ENCODE peak calls at places on chromosomes 11 and 22, in nine cellular contexts. G is MCF 10A; R is osteoblast; F is CD4-positive, alpha-beta T cell; K is cardiac fibroblast; I is HFF-Myc; S is endothelial cell; C is PC-3; O is RWPE1. M is an unnamed sample.

GRCh38 chr11:11987503-11988022 is 20.9 kb downstream of the DKK3 start:
- DNase-seq in O (no peak), I (peak), K (peak), S (no peak), C (peak), R (no peak), G (peak), F (no peak), M (peak)

GRCh38 chr11:64687204-64687603 is 35.8 kb downstream of the NRXN2 start:
- DNase-seq in O (no peak), R (peak), S (no peak), I (no peak), G (no peak), F (no peak), C (no peak), K (no peak), M (no peak)

GRCh38 chr11:104916442-104916841 is 18.2 kb upstream of the CASP12 start:
- DNase-seq in O (no peak), R (no peak), I (no peak), C (no peak), G (no peak), S (no peak), F (no peak), K (no peak), M (no peak)

GRCh38 chr11:17765381-17766359 is 31.1 kb downstream of the KCNC1 start:
- DNase-seq in O (no peak), R (peak), G (no peak), F (no peak), S (peak), C (no peak), I (no peak), K (no peak), M (peak)

GRCh38 chr11:116231540-116231939 is 541.2 kb downstream of the BUD13 start:
- DNase-seq in G (no peak), K (no peak), I (no peak), O (no peak), F (no peak), C (no peak), S (no peak), R (no peak), M (no peak)

GRCh38 chr22:50476819-50477344 is 2.0 kb upstream of the SBF1 start:
- DNase-seq in K (no peak), F (no peak), G (no peak), O (no peak), C (no peak), I (no peak), S (no peak), R (no peak), M (no peak)

GRCh38 chr11:73374130-73374529 is 2.1 kb upstream of the RELT start:
- DNase-seq in K (no peak), C (no peak), R (no peak), I (no peak), S (no peak), F (no peak), O (no peak), G (no peak), M (no peak)

GRCh38 chr11:43580735-43581369 is 99.7 kb upstream of the HSD17B12 start:
- DNase-seq in R (peak), F (no peak), G (no peak), I (no peak), O (no peak), C (no peak), S (no peak), K (no peak), M (no peak)

GRCh38 chr11:43517518-43517917 is 158.8 kb downstream of the TTC17 start:
- DNase-seq in C (no peak), F (no peak), S (no peak), K (peak), R (peak), G (no peak), I (no peak), O (no peak), M (peak)

GRCh38 chr22:23856721-23857605 is 712 bp upstream of the SLC2A11 start:
- DNase-seq in K (peak), S (peak), I (no peak), G (no peak), O (no peak), C (no peak), F (no peak), R (peak), M (peak)

GRCh38 chr22:40512426-40513136 is 123.9 kb downstream of the MRTFA start:
- DNase-seq in C (peak), I (peak), R (peak), K (peak), F (no peak), O (peak), S (no peak), G (peak), M (peak)

GRCh38 chr11:34235591-34236071 is 122.2 kb downstream of the ABTB2 start:
- DNase-seq in S (no peak), F (no peak), C (no peak), G (no peak), K (no peak), I (no peak), R (no peak), O (no peak), M (no peak)

GRCh38 chr11:118105657-118106305 is 19.0 kb upstream of the SMIM35 start:
- DNase-seq in S (no peak), R (no peak), G (no peak), K (no peak), O (no peak), C (no peak), F (no peak), I (no peak), M (no peak)

GRCh38 chr11:67352546-67353316 is 615 bp downstream of the POLD4 start:
- DNase-seq in R (peak), F (no peak), C (peak), S (no peak), O (no peak), G (no peak), K (peak), I (no peak), M (no peak)

GRCh38 chr22:43901976-43902643 is 10.3 kb upstream of the PNPLA5 start:
- DNase-seq in F (no peak), S (no peak), O (peak), C (no peak), I (peak), R (peak), K (peak), G (no peak), M (peak)

GRCh38 chr11:11876458-11876857 is 34.7 kb downstream of the USP47 start:
- DNase-seq in F (no peak), C (peak), K (peak), I (no peak), G (peak), S (peak), R (no peak), O (peak), M (no peak)

GRCh38 chr11:128759597-128759996 is 65.7 kb downstream of the FLI1 start:
- DNase-seq in O (no peak), I (no peak), F (no peak), C (no peak), G (no peak), S (no peak), R (peak), K (peak), M (peak)

GRCh38 chr11:10674991-10675440 is 18.5 kb downstream of the IRAG1 start:
- DNase-seq in C (no peak), S (no peak), O (no peak), F (no peak), R (no peak), I (no peak), G (no peak), K (peak), M (no peak)

GRCh38 chr11:84430661-84431060 is 1144.5 kb upstream of the CCDC90B start:
- DNase-seq in R (no peak), S (no peak), I (no peak), F (no peak), O (no peak), K (no peak), C (peak), G (no peak), M (no peak)

DNA sequence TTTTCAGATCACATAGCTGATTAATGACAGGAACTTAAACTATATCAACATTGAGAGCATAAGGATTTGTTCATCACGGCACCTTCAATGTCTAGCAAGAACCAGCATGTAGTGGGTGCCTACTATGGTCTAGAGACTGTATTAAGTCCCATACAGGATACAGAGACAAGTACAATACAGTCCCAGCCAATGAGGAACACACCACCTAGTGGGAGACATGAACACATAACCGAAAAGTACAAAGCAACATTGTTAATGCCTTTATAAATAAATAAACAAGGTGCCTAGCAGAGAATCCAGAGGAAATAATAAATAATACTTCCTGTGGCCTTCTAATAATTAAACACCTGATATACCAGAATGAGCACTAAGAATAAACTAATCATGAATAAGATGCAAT is 87.7 kb upstream of the OPCML start:
- DNase-seq in O (no peak), F (no peak), R (no peak), K (no peak), G (no peak), I (no peak), S (no peak), C (no peak), M (no peak)
- TF ChIP-seq CTCF in O (no peak), F (no peak), R (no peak), K (no peak), G (peak), I (no peak), S (peak), C (no peak), M (no peak)

DNA sequence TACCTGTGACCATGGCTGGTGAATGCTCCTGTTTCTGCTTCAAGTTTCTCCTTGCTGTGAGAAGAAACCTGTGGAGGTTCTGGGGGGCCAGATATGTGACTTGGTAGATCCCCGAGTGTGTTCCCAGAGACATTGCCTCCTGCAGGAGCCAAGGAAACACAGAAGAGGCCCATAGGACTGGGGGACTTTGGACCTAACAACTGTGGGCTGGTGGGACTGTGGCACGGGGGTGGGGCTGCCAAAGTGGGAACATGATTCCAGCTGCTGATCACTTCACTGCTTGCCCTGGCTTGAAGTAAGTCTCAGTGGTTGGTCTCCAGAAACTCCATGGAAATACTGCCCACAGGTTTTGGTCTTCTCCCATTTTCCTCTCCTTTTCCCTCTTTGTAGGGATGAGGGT is 4.1 kb upstream of the NR1H3 start:
- DNase-seq in G (no peak), S (no peak), I (no peak), R (no peak), K (no peak), O (no peak), F (no peak), C (no peak), M (no peak)
- TF ChIP-seq CTCF in G (no peak), S (no peak), I (no peak), R (no peak), K (no peak), O (no peak), F (no peak), C (no peak), M (no peak)

GRCh38 chr11:24437123-24437522 is 59.7 kb upstream of the LUZP2 start:
- DNase-seq in O (no peak), R (no peak), S (no peak), K (no peak), G (peak), F (no peak), C (peak), I (no peak), M (no peak)
- TF ChIP-seq CTCF in O (no peak), R (no peak), S (no peak), K (no peak), G (no peak), F (no peak), C (peak), I (no peak), M (no peak)

GRCh38 chr11:1130276-1131032 is 27.3 kb upstream of the MUC5AC start:
- DNase-seq in O (no peak), G (no peak), C (no peak), I (no peak), R (peak), K (no peak), S (no peak), F (no peak), M (no peak)

GRCh38 chr11:1129666-1130160 is 28.0 kb upstream of the MUC5AC start:
- DNase-seq in G (no peak), I (no peak), F (no peak), S (peak), O (no peak), C (no peak), K (no peak), R (peak), M (no peak)

GRCh38 chr11:1129143-1129665 is 28.5 kb upstream of the MUC5AC start:
- DNase-seq in K (no peak), F (no peak), C (no peak), R (no peak), O (no peak), I (no peak), G (no peak), S (peak), M (no peak)

GRCh38 chr11:1128333-1129142 is 29.2 kb upstream of the MUC5AC start:
- DNase-seq in S (peak), G (no peak), R (peak), I (no peak), K (no peak), O (no peak), C (no peak), F (no peak), M (no peak)

GRCh38 chr11:1131033-1131911 is 26.5 kb upstream of the MUC5AC start:
- DNase-seq in K (no peak), R (peak), I (no peak), S (peak), O (no peak), G (no peak), F (no peak), C (no peak), M (no peak)
- TF ChIP-seq CTCF in K (no peak), R (no peak), I (no peak), S (no peak), O (no peak), G (no peak), F (no peak), C (no peak), M (no peak)

DNA sequence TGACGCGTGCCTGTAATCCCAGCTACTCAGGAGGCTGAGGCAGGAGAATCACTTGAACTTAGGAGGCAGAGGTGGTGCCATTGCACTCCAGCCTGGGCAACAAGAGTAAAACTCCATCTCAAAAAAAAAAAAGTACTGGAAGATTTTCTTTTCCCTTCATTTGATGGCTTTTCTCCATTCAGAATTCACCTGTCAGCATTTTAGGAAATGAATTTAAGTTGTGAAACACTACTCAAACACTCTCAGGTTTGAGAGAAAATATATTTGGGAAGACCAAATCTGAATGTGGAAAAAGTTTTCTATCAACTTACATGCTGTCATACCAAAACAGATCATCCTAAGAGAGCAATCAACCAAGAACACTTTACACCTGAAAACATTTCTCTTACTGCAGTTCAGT is 2.7 kb downstream of the EIF4ENIF1 start:
- DNase-seq in G (no peak), O (no peak), K (no peak), I (no peak), C (no peak), S (no peak), F (no peak), R (no peak), M (no peak)
- TF ChIP-seq CTCF in G (no peak), O (no peak), K (no peak), I (no peak), C (no peak), S (no peak), F (no peak), R (no peak), M (no peak)

GRCh38 chr22:36988075-36988474 is 31.2 kb downstream of the TST start:
- DNase-seq in K (no peak), G (no peak), O (no peak), F (no peak), S (no peak), R (peak), C (no peak), I (no peak), M (no peak)

GRCh38 chr22:36982136-36982535 is 37.1 kb downstream of the TST start:
- DNase-seq in F (no peak), O (no peak), I (no peak), C (no peak), S (no peak), R (peak), G (no peak), K (no peak), M (no peak)

GRCh38 chr22:36991220-36991619 is 28.0 kb downstream of the TST start:
- DNase-seq in R (no peak), K (no peak), F (no peak), G (no peak), C (no peak), I (no peak), S (no peak), O (no peak), M (no peak)

GRCh38 chr22:36985490-36985889 is 33.8 kb downstream of the TST start:
- DNase-seq in C (no peak), F (no peak), K (no peak), I (no peak), S (no peak), R (no peak), G (no peak), O (no peak), M (no peak)

GRCh38 chr22:36986242-36986821 is 32.9 kb downstream of the TST start:
- DNase-seq in I (no peak), K (peak), S (peak), R (no peak), G (peak), F (no peak), O (no peak), C (peak), M (no peak)
- TF ChIP-seq CTCF in I (peak), K (peak), S (peak), R (peak), G (peak), F (peak), O (peak), C (peak), M (peak)

GRCh38 chr11:1153105-1153950 is 4.4 kb upstream of the MUC5AC start:
- DNase-seq in F (no peak), K (no peak), G (no peak), I (no peak), O (no peak), S (peak), C (peak), R (peak), M (no peak)

GRCh38 chr11:1156506-1157340 is 1.0 kb upstream of the MUC5AC start:
- DNase-seq in R (peak), S (no peak), C (no peak), G (no peak), O (no peak), K (no peak), F (no peak), I (no peak), M (no peak)

GRCh38 chr11:1153951-1154487 is 3.7 kb upstream of the MUC5AC start:
- DNase-seq in O (no peak), R (peak), C (peak), K (peak), I (peak), F (no peak), G (peak), S (peak), M (peak)

GRCh38 chr11:1157341-1157644 is 460 bp upstream of the MUC5AC start:
- DNase-seq in S (no peak), I (no peak), R (peak), G (no peak), C (no peak), F (no peak), O (no peak), K (no peak), M (no peak)

DNA sequence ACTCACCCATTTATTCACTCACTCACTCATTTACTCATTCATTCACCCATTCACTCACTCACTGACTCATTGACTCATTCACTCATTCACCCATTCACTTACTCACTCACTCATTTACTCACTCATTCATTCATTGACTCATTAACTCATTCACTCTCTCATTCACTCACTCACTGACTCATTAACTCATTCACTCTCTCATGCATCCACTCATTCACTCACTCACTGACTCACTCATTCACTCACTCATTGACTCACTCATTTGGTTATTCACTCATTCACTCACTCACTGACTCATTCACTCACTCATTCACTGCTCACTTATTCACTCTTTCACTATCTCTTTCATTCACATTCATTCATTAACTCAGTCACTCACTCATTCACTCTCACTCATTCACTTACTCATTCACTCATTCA is 2.5 kb upstream of the MUC5AC start:
- DNase-seq in K (peak), G (no peak), C (peak), O (no peak), F (no peak), S (no peak), R (no peak), I (no peak), M (no peak)
- TF ChIP-seq CTCF in K (no peak), G (no peak), C (no peak), O (no peak), F (no peak), S (no peak), R (no peak), I (no peak), M (no peak)

GRCh38 chr22:28882878-28883656 is at the start of gene ZNRF3:
- DNase-seq in R (peak), O (peak), K (peak), F (peak), I (peak), S (peak), C (peak), G (peak), M (peak)

GRCh38 chr22:28883657-28883916 is 215 bp downstream of the ZNRF3 start:
- DNase-seq in F (no peak), O (no peak), R (no peak), K (no peak), G (no peak), C (no peak), S (no peak), I (no peak), M (no peak)

GRCh38 chr22:28884754-28885375 is 1.5 kb downstream of the ZNRF3 start:
- DNase-seq in K (no peak), C (peak), S (no peak), R (no peak), G (no peak), O (no peak), I (no peak), F (no peak), M (no peak)

GRCh38 chr22:28882545-28882877 is 861 bp upstream of the ZNRF3 start:
- DNase-seq in F (no peak), R (no peak), K (no peak), C (no peak), S (peak), I (no peak), G (no peak), O (no peak), M (no peak)

GRCh38 chr22:28883917-28884753 is 763 bp downstream of the ZNRF3 start:
- DNase-seq in S (peak), R (peak), I (no peak), F (peak), O (peak), G (peak), C (peak), K (peak), M (no peak)
- TF ChIP-seq CTCF in S (no peak), R (no peak), I (no peak), F (no peak), O (peak), G (peak), C (no peak), K (no peak), M (no peak)

M was measured in HFFc6.